ENCODE peak calls at places on chromosome 12, in ten cellular contexts. One of them, this sample, is unnamed.

GRCh38 chr12:29508949-29509348 is 11.5 kb upstream of the OVCH1 start:
- DNase-seq in T-helper 17 cell: no peak
- DNase-seq in progenitor cell of endocrine pancreas: no peak
- DNase-seq in nucleus accumbens: no peak
- DNase-seq in body of pancreas: no peak
- DNase-seq in posterior vena cava: no peak
- DNase-seq in T-helper 2 cell: no peak
- DNase-seq in NCI-H1048: no peak
- DNase-seq in NCI-H774: no peak
- DNase-seq in B cell: no peak
- DNase-seq in this sample: no peak

GRCh38 chr12:106757623-106758348 is 16.7 kb upstream of the RIC8B start:
- DNase-seq in T-helper 17 cell: no peak
- DNase-seq in progenitor cell of endocrine pancreas: no peak
- DNase-seq in nucleus accumbens: no peak
- DNase-seq in body of pancreas: no peak
- DNase-seq in posterior vena cava: no peak
- DNase-seq in T-helper 2 cell: no peak
- DNase-seq in NCI-H1048: no peak
- DNase-seq in NCI-H774: no peak
- DNase-seq in B cell: no peak
- DNase-seq in this sample: no peak

GRCh38 chr12:46443594-46444263 is 71.2 kb upstream of the SLC38A2 start:
- DNase-seq in T-helper 17 cell: no peak
- DNase-seq in progenitor cell of endocrine pancreas: no peak
- DNase-seq in nucleus accumbens: no peak
- DNase-seq in body of pancreas: no peak
- DNase-seq in posterior vena cava: no peak
- DNase-seq in T-helper 2 cell: no peak
- DNase-seq in NCI-H1048: no peak
- DNase-seq in NCI-H774: no peak
- DNase-seq in B cell: no peak
- DNase-seq in this sample: no peak

GRCh38 chr12:108008163-108008562 is 120.9 kb upstream of the WSCD2 start:
- DNase-seq in T-helper 17 cell: no peak
- DNase-seq in progenitor cell of endocrine pancreas: no peak
- DNase-seq in nucleus accumbens: no peak
- DNase-seq in body of pancreas: no peak
- DNase-seq in posterior vena cava: no peak
- DNase-seq in T-helper 2 cell: no peak
- DNase-seq in NCI-H1048: no peak
- DNase-seq in NCI-H774: no peak
- DNase-seq in B cell: no peak
- DNase-seq in this sample: no peak

GRCh38 chr12:67524861-67525499 is 123.6 kb upstream of the DYRK2 start:
- DNase-seq in T-helper 17 cell: no peak
- DNase-seq in progenitor cell of endocrine pancreas: no peak
- DNase-seq in nucleus accumbens: no peak
- DNase-seq in body of pancreas: no peak
- DNase-seq in posterior vena cava: no peak
- DNase-seq in T-helper 2 cell: no peak
- DNase-seq in NCI-H1048: no peak
- DNase-seq in NCI-H774: no peak
- DNase-seq in B cell: no peak
- DNase-seq in this sample: no peak

GRCh38 chr12:115213538-115213961 is 529.6 kb upstream of the TBX3 start:
- DNase-seq in T-helper 17 cell: no peak
- DNase-seq in progenitor cell of endocrine pancreas: no peak
- DNase-seq in nucleus accumbens: no peak
- DNase-seq in body of pancreas: no peak
- DNase-seq in posterior vena cava: no peak
- DNase-seq in T-helper 2 cell: no peak
- DNase-seq in NCI-H1048: no peak
- DNase-seq in NCI-H774: no peak
- DNase-seq in B cell: no peak
- DNase-seq in this sample: no peak

GRCh38 chr12:95205685-95206084 is 11.6 kb downstream of the FGD6 start:
- DNase-seq in T-helper 17 cell: no peak
- DNase-seq in progenitor cell of endocrine pancreas: no peak
- DNase-seq in nucleus accumbens: no peak
- DNase-seq in body of pancreas: peak; percentile 13
- DNase-seq in posterior vena cava: no peak
- DNase-seq in T-helper 2 cell: no peak
- DNase-seq in NCI-H1048: no peak
- DNase-seq in NCI-H774: no peak
- DNase-seq in B cell: no peak
- DNase-seq in this sample: no peak

GRCh38 chr12:63149884-63150254 is 1.1 kb downstream of the AVPR1A start:
- DNase-seq in T-helper 17 cell: no peak
- DNase-seq in progenitor cell of endocrine pancreas: no peak
- DNase-seq in nucleus accumbens: no peak
- DNase-seq in body of pancreas: no peak
- DNase-seq in posterior vena cava: peak; percentile 68
- DNase-seq in T-helper 2 cell: no peak
- DNase-seq in NCI-H1048: no peak
- DNase-seq in NCI-H774: no peak
- DNase-seq in B cell: no peak
- DNase-seq in this sample: no peak

GRCh38 chr12:115337693-115338543 is 653.9 kb upstream of the TBX3 start:
- DNase-seq in T-helper 17 cell: no peak
- DNase-seq in progenitor cell of endocrine pancreas: no peak
- DNase-seq in nucleus accumbens: no peak
- DNase-seq in body of pancreas: peak; percentile 28
- DNase-seq in posterior vena cava: peak; percentile 83
- DNase-seq in T-helper 2 cell: no peak
- DNase-seq in NCI-H1048: no peak
- DNase-seq in NCI-H774: no peak
- DNase-seq in B cell: no peak
- DNase-seq in this sample: peak; percentile 2

GRCh38 chr12:52323416-52324067 is 2.3 kb upstream of the KRT83 start:
- DNase-seq in T-helper 17 cell: no peak
- DNase-seq in progenitor cell of endocrine pancreas: no peak
- DNase-seq in nucleus accumbens: no peak
- DNase-seq in body of pancreas: no peak
- DNase-seq in posterior vena cava: peak; percentile 69
- DNase-seq in T-helper 2 cell: no peak
- DNase-seq in NCI-H1048: no peak
- DNase-seq in NCI-H774: no peak
- DNase-seq in B cell: peak; percentile 11
- DNase-seq in this sample: no peak

GRCh38 chr12:99767809-99768208 is 120.3 kb downstream of the GARIN6 start:
- DNase-seq in T-helper 17 cell: no peak
- DNase-seq in progenitor cell of endocrine pancreas: no peak
- DNase-seq in nucleus accumbens: no peak
- DNase-seq in body of pancreas: no peak
- DNase-seq in posterior vena cava: no peak
- DNase-seq in T-helper 2 cell: no peak
- DNase-seq in NCI-H1048: no peak
- DNase-seq in NCI-H774: peak; percentile 7
- DNase-seq in B cell: no peak
- DNase-seq in this sample: no peak

GRCh38 chr12:6708968-6709394 is 8.4 kb upstream of the PIANP start:
- DNase-seq in T-helper 17 cell: no peak
- DNase-seq in progenitor cell of endocrine pancreas: no peak
- DNase-seq in nucleus accumbens: no peak
- DNase-seq in body of pancreas: no peak
- DNase-seq in posterior vena cava: no peak
- DNase-seq in T-helper 2 cell: no peak
- DNase-seq in NCI-H1048: no peak
- DNase-seq in NCI-H774: no peak
- DNase-seq in B cell: no peak
- DNase-seq in this sample: no peak

GRCh38 chr12:802242-802995 is 50.0 kb downstream of the WNK1 start:
- DNase-seq in T-helper 17 cell: no peak
- DNase-seq in progenitor cell of endocrine pancreas: no peak
- DNase-seq in nucleus accumbens: no peak
- DNase-seq in body of pancreas: no peak
- DNase-seq in posterior vena cava: no peak
- DNase-seq in T-helper 2 cell: no peak
- DNase-seq in NCI-H1048: no peak
- DNase-seq in NCI-H774: no peak
- DNase-seq in B cell: no peak
- DNase-seq in this sample: no peak

GRCh38 chr12:48796976-48797375 is 8.1 kb upstream of the ADCY6 start:
- DNase-seq in T-helper 17 cell: no peak
- DNase-seq in progenitor cell of endocrine pancreas: no peak
- DNase-seq in nucleus accumbens: no peak
- DNase-seq in body of pancreas: no peak
- DNase-seq in posterior vena cava: no peak
- DNase-seq in T-helper 2 cell: no peak
- DNase-seq in NCI-H1048: no peak
- DNase-seq in NCI-H774: no peak
- DNase-seq in B cell: no peak
- DNase-seq in this sample: no peak

GRCh38 chr12:65327207-65328076 is 49.0 kb downstream of the MSRB3 start:
- DNase-seq in T-helper 17 cell: no peak
- DNase-seq in progenitor cell of endocrine pancreas: no peak
- DNase-seq in nucleus accumbens: no peak
- DNase-seq in body of pancreas: no peak
- DNase-seq in posterior vena cava: no peak
- DNase-seq in T-helper 2 cell: no peak
- DNase-seq in NCI-H1048: no peak
- DNase-seq in NCI-H774: no peak
- DNase-seq in B cell: no peak
- DNase-seq in this sample: no peak

GRCh38 chr12:92987362-92987761 is 58.3 kb upstream of the EEA1 start:
- DNase-seq in T-helper 17 cell: no peak
- DNase-seq in progenitor cell of endocrine pancreas: no peak
- DNase-seq in nucleus accumbens: no peak
- DNase-seq in body of pancreas: peak; percentile 67
- DNase-seq in posterior vena cava: no peak
- DNase-seq in T-helper 2 cell: peak; percentile 12
- DNase-seq in NCI-H1048: peak; percentile 36
- DNase-seq in NCI-H774: peak; percentile 77
- DNase-seq in B cell: no peak
- DNase-seq in this sample: no peak

This sample was measured in substantia nigra.